ENCODE peak calls at places on chromosome X, in five cellular contexts. I is uterus, R is NB4, V is lower leg skin, X is body of pancreas. D is an unnamed sample.

GRCh38 chrX:24014388-24015018 is 12.5 kb downstream of the KLHL15 start:
- DNase-seq in I (no peak), R (no peak), V (no peak), X (no peak), D (no peak)

GRCh38 chrX:21374163-21374993 is at the start of gene CNKSR2:
- DNase-seq in I (no peak), R (peak), V (no peak), X (peak), D (no peak)

GRCh38 chrX:151515233-151515632 is 48.2 kb upstream of the PASD1 start:
- DNase-seq in I (no peak), R (peak), V (no peak), X (no peak), D (no peak)

GRCh38 chrX:95056901-95057300 is 1382.9 kb downstream of the FAM133A start:
- DNase-seq in I (no peak), R (no peak), V (no peak), X (no peak), D (no peak)

GRCh38 chrX:3393168-3393567 is 46.7 kb upstream of the MXRA5 start:
- DNase-seq in I (no peak), R (no peak), V (no peak), X (no peak), D (no peak)

GRCh38 chrX:18549643-18550042 is 122.3 kb downstream of the RS1 start:
- DNase-seq in I (no peak), R (no peak), V (no peak), X (no peak), D (no peak)

GRCh38 chrX:26925088-26925487 is 538.1 kb downstream of the PPP4R3C start:
- DNase-seq in I (no peak), R (no peak), V (no peak), X (no peak), D (no peak)

GRCh38 chrX:3651272-3651671 is 62.2 kb downstream of the PRKX start:
- DNase-seq in I (no peak), R (peak), V (no peak), X (no peak), D (no peak)

GRCh38 chrX:56766554-56767412 is 37.7 kb downstream of the NBDY start:
- DNase-seq in I (no peak), R (no peak), V (no peak), X (no peak), D (no peak)

GRCh38 chrX:67604979-67605703 is 61.3 kb downstream of the AR start:
- DNase-seq in I (no peak), R (no peak), V (no peak), X (no peak), D (peak)

GRCh38 chrX:67601771-67602170 is 58.0 kb downstream of the AR start:
- DNase-seq in I (no peak), R (no peak), V (no peak), X (no peak), D (no peak)

GRCh38 chrX:67596839-67597790 is 53.3 kb downstream of the AR start:
- DNase-seq in I (no peak), R (no peak), V (no peak), X (no peak), D (no peak)

GRCh38 chrX:67599532-67599931 is 55.7 kb downstream of the AR start:
- DNase-seq in I (no peak), R (no peak), V (no peak), X (no peak), D (no peak)
- TF ChIP-seq POLR2A in I (no peak), R (no peak), V (no peak), X (no peak), D (no peak)

GRCh38 chrX:123753656-123754350 is 21.0 kb upstream of the THOC2 start:
- DNase-seq in I (no peak), R (no peak), V (no peak), X (no peak), D (no peak)
- TF ChIP-seq POLR2A in I (no peak), R (no peak), V (no peak), X (no peak), D (no peak)

GRCh38 chrX:46582325-46582724 is 8.8 kb downstream of the CHST7 start:
- DNase-seq in I (no peak), R (no peak), V (no peak), X (no peak), D (no peak)
- TF ChIP-seq POLR2A in I (no peak), R (no peak), V (no peak), X (no peak), D (no peak)

GRCh38 chrX:101931494-101932248 is at the start of gene ZMAT1:
- DNase-seq in I (peak), R (peak), V (peak), X (peak), D (peak)
- TF ChIP-seq POLR2A in I (peak), R (no peak), V (no peak), X (peak), D (peak)

GRCh38 chrX:85004255-85004654 is 578 bp downstream of the APOOL start:
- DNase-seq in I (no peak), R (peak), V (no peak), X (peak), D (no peak)

GRCh38 chrX:85001344-85001743 is 2.3 kb upstream of the APOOL start:
- DNase-seq in I (no peak), R (no peak), V (no peak), X (no peak), D (no peak)

GRCh38 chrX:85003655-85004244 is at the start of gene APOOL:
- DNase-seq in I (peak), R (peak), V (peak), X (peak), D (peak)
- TF ChIP-seq POLR2A in I (no peak), R (peak), V (no peak), X (peak), D (no peak)

DNA sequence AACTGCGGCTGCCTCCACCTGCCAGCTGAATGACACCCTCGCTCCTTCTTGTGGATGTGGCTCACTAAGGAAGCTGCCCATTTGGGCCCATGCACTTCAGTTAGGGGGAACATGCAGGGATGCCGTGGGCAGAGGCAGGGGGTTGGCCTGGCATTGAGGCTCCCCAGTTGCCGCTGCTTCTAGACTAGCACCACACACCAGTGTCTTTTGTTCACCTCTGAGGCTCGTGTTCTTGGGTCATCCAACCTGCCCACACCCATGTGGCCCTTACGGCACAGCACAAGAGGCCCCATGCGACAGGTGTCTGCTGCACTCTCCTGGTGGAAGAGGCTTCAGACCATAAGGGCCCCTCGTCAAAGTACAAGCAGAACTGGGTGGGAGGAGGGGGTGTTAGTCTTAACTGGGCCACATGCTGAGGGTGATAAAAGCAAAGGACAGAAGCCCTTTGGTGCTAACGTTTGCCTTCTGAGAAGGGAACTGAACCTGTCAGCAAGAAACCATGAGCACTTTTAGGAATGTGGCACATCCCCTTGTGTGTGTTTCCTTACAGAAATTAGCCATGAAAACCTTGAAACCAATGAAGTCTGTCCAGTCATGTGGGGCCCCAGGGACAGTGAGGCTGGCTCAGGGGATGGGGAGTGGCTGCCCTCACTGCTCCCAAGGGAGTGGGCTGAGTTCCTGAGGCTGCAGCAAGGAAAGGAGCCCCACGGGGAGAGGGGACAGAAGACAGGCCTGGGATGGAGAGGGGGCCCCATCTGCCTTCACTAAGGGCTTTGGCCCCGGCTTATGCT is 39.2 kb downstream of the MAP7D3 start:
- DNase-seq in I (no peak), R (peak), V (no peak), X (no peak), D (no peak)
- TF ChIP-seq POLR2A in I (no peak), R (no peak), V (no peak), X (no peak), D (no peak)

GRCh38 chrX:65517923-65518322 is 16.7 kb downstream of the LAS1L start:
- DNase-seq in I (no peak), R (no peak), V (no peak), X (no peak), D (no peak)
- TF ChIP-seq POLR2A in I (no peak), R (no peak), V (no peak), X (no peak), D (no peak)

GRCh38 chrX:69158166-69159040 is 6.8 kb downstream of the PJA1 start:
- DNase-seq in I (peak), R (peak), V (peak), X (peak), D (peak)

GRCh38 chrX:69162466-69162865 is 2.8 kb downstream of the PJA1 start:
- DNase-seq in I (no peak), R (no peak), V (no peak), X (no peak), D (no peak)

GRCh38 chrX:69163936-69164741 is 1.1 kb downstream of the PJA1 start:
- DNase-seq in I (peak), R (no peak), V (no peak), X (peak), D (no peak)

GRCh38 chrX:69161786-69162349 is 3.4 kb downstream of the PJA1 start:
- DNase-seq in I (no peak), R (no peak), V (no peak), X (no peak), D (no peak)

DNA sequence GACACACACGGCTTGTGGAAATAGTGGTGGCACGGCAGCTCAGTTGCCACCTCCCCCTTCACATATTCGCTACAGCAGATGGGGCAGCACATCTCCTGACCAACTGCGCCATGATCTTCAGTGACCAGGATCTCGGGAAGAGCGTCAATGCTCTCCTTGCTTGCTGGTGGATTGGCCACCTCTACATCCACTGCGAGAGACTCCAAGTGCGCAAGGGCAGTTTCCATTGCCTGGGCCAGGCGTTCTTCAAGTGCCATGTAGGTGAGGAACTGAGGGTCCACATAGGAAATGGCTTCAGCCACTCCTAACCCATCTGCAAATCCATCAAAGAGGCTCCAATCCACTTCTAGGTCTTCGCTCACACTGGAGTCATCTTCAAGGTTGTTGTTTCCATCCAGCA is 3.9 kb downstream of the PJA1 start:
- DNase-seq in I (no peak), R (no peak), V (no peak), X (no peak), D (no peak)
- TF ChIP-seq POLR2A in I (no peak), R (no peak), V (no peak), X (no peak), D (no peak)

DNA sequence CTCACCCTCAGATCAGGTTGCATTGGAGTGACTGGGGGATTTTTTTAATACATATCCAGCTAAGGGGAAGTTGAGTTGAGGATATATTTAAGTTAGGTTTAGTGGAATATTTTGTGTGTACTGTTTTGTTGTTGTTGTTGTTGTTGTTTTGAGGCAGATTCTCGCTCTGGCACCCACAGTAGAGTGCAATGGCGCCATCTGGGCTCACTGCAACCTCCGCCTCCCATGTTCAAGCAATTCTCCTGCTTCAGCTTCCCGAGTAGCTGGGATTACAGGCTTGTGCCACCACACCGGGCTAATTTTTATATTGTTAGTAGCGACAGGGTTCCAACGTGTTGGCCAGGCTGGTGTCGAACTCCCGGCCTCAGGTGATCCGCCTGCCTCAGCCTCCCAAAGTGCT is 38.6 kb upstream of the ATP6AP2 start:
- DNase-seq in I (no peak), R (peak), V (no peak), X (no peak), D (no peak)
- TF ChIP-seq POLR2A in I (no peak), R (no peak), V (no peak), X (no peak), D (no peak)

GRCh38 chrX:48681539-48682183 is 1.9 kb upstream of the WAS start:
- DNase-seq in I (no peak), R (no peak), V (no peak), X (no peak), D (no peak)

GRCh38 chrX:48677456-48678030 is 6.1 kb upstream of the WAS start:
- DNase-seq in I (no peak), R (no peak), V (no peak), X (no peak), D (no peak)

GRCh38 chrX:48676106-48676892 is 7.3 kb upstream of the WAS start:
- DNase-seq in I (peak), R (peak), V (peak), X (peak), D (peak)

DNA sequence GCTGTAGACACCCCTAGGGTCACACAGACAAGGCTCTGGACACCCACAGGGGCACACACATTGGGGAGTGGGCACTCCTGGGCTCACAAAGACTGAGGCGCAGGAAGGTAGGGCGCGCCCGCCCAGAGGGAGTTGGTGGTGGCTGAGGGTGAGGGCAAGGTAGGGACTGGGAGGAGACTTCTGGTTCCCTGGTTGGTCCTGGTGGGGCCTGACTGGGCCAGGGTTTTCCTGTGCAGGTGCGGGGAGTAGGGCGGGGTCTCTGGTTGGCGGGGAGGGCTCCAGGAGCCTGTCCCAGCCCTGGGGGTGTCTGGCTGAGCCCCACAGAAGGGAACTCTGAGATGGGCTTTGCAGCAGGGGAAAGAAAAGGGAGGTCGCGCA is 6.7 kb upstream of the WAS start:
- DNase-seq in I (no peak), R (no peak), V (no peak), X (no peak), D (no peak)
- TF ChIP-seq POLR2A in I (no peak), R (no peak), V (no peak), X (no peak), D (no peak)